ENCODE peak calls at places on chromosome 11, in seven cellular contexts. One of them, this sample, is unnamed.

GRCh38 chr11:439315-440064 is 2.3 kb downstream of the ANO9 start:
- DNase-seq in mucosa of gallbladder: no peak
- DNase-seq in amniotic stem cell: no peak
- DNase-seq in activated CD4-positive, alpha-beta T cell treated with anti-CD3 and anti-CD28 coated beads, Interleukin-2, amount 10 ng/mL, durations not matched to agents 7 days and 5 days: no peak
- DNase-seq in kidney tubule cell: no peak
- DNase-seq in psoas muscle: no peak
- DNase-seq in activated naive CD4-positive, alpha-beta T cell: no peak
- DNase-seq in this sample: no peak

GRCh38 chr11:45412033-45412432 is 125.9 kb upstream of the SYT13 start:
- DNase-seq in kidney tubule cell: no peak
- DNase-seq in activated naive CD4-positive, alpha-beta T cell: no peak
- DNase-seq in activated CD4-positive, alpha-beta T cell treated with anti-CD3 and anti-CD28 coated beads, Interleukin-2, amount 10 ng/mL, durations not matched to agents 7 days and 5 days: no peak
- DNase-seq in mucosa of gallbladder: no peak
- DNase-seq in amniotic stem cell: no peak
- DNase-seq in psoas muscle: no peak
- DNase-seq in this sample: no peak

GRCh38 chr11:15764948-15765347 is 591.4 kb downstream of the SOX6 start:
- DNase-seq in kidney tubule cell: peak
- DNase-seq in activated naive CD4-positive, alpha-beta T cell: no peak
- DNase-seq in psoas muscle: no peak
- DNase-seq in mucosa of gallbladder: no peak
- DNase-seq in activated CD4-positive, alpha-beta T cell treated with anti-CD3 and anti-CD28 coated beads, Interleukin-2, amount 10 ng/mL, durations not matched to agents 7 days and 5 days: no peak
- DNase-seq in amniotic stem cell: no peak
- DNase-seq in this sample: peak

GRCh38 chr11:69297926-69298777 is 4.2 kb downstream of the MYEOV start:
- DNase-seq in activated naive CD4-positive, alpha-beta T cell: no peak
- DNase-seq in mucosa of gallbladder: peak
- DNase-seq in psoas muscle: peak
- DNase-seq in kidney tubule cell: peak
- DNase-seq in activated CD4-positive, alpha-beta T cell treated with anti-CD3 and anti-CD28 coated beads, Interleukin-2, amount 10 ng/mL, durations not matched to agents 7 days and 5 days: peak
- DNase-seq in amniotic stem cell: peak
- DNase-seq in this sample: peak

GRCh38 chr11:68552542-68552941 is 92.0 kb downstream of the PPP6R3 start:
- DNase-seq in amniotic stem cell: no peak
- DNase-seq in activated naive CD4-positive, alpha-beta T cell: no peak
- DNase-seq in kidney tubule cell: no peak
- DNase-seq in psoas muscle: no peak
- DNase-seq in mucosa of gallbladder: no peak
- DNase-seq in activated CD4-positive, alpha-beta T cell treated with anti-CD3 and anti-CD28 coated beads, Interleukin-2, amount 10 ng/mL, durations not matched to agents 7 days and 5 days: no peak
- DNase-seq in this sample: no peak

GRCh38 chr11:124179311-124179710 is 3.8 kb upstream of the OR10D3 start:
- DNase-seq in amniotic stem cell: no peak
- DNase-seq in kidney tubule cell: no peak
- DNase-seq in psoas muscle: no peak
- DNase-seq in activated CD4-positive, alpha-beta T cell treated with anti-CD3 and anti-CD28 coated beads, Interleukin-2, amount 10 ng/mL, durations not matched to agents 7 days and 5 days: no peak
- DNase-seq in mucosa of gallbladder: no peak
- DNase-seq in activated naive CD4-positive, alpha-beta T cell: no peak
- DNase-seq in this sample: no peak

GRCh38 chr11:117010808-117011540 is 87.3 kb downstream of the SIK3 start:
- DNase-seq in activated naive CD4-positive, alpha-beta T cell: no peak
- DNase-seq in psoas muscle: no peak
- DNase-seq in mucosa of gallbladder: no peak
- DNase-seq in activated CD4-positive, alpha-beta T cell treated with anti-CD3 and anti-CD28 coated beads, Interleukin-2, amount 10 ng/mL, durations not matched to agents 7 days and 5 days: no peak
- DNase-seq in amniotic stem cell: peak
- DNase-seq in kidney tubule cell: peak
- DNase-seq in this sample: peak

GRCh38 chr11:60878245-60879101 is 11.1 kb downstream of the ZP1 start:
- DNase-seq in mucosa of gallbladder: no peak
- DNase-seq in kidney tubule cell: no peak
- DNase-seq in activated CD4-positive, alpha-beta T cell treated with anti-CD3 and anti-CD28 coated beads, Interleukin-2, amount 10 ng/mL, durations not matched to agents 7 days and 5 days: no peak
- DNase-seq in amniotic stem cell: no peak
- DNase-seq in psoas muscle: no peak
- DNase-seq in activated naive CD4-positive, alpha-beta T cell: no peak
- DNase-seq in this sample: no peak

GRCh38 chr11:43736502-43737193 is 56.1 kb downstream of the HSD17B12 start:
- DNase-seq in activated naive CD4-positive, alpha-beta T cell: no peak
- DNase-seq in kidney tubule cell: peak
- DNase-seq in mucosa of gallbladder: no peak
- DNase-seq in activated CD4-positive, alpha-beta T cell treated with anti-CD3 and anti-CD28 coated beads, Interleukin-2, amount 10 ng/mL, durations not matched to agents 7 days and 5 days: no peak
- DNase-seq in amniotic stem cell: peak
- DNase-seq in psoas muscle: no peak
- DNase-seq in this sample: peak

GRCh38 chr11:63905179-63905578 is 11.8 kb downstream of the RCOR2 start:
- DNase-seq in psoas muscle: no peak
- DNase-seq in amniotic stem cell: no peak
- DNase-seq in kidney tubule cell: no peak
- DNase-seq in mucosa of gallbladder: no peak
- DNase-seq in activated CD4-positive, alpha-beta T cell treated with anti-CD3 and anti-CD28 coated beads, Interleukin-2, amount 10 ng/mL, durations not matched to agents 7 days and 5 days: no peak
- DNase-seq in activated naive CD4-positive, alpha-beta T cell: no peak
- DNase-seq in this sample: no peak

GRCh38 chr11:45885921-45886721 is 670 bp downstream of the MAPK8IP1 start:
- DNase-seq in psoas muscle: no peak
- DNase-seq in activated CD4-positive, alpha-beta T cell treated with anti-CD3 and anti-CD28 coated beads, Interleukin-2, amount 10 ng/mL, durations not matched to agents 7 days and 5 days: no peak
- DNase-seq in amniotic stem cell: no peak
- DNase-seq in kidney tubule cell: no peak
- DNase-seq in activated naive CD4-positive, alpha-beta T cell: no peak
- DNase-seq in mucosa of gallbladder: no peak
- DNase-seq in this sample: no peak

GRCh38 chr11:94885133-94885532 is 88.2 kb downstream of the CWC15 start:
- DNase-seq in amniotic stem cell: no peak
- DNase-seq in psoas muscle: no peak
- DNase-seq in activated naive CD4-positive, alpha-beta T cell: no peak
- DNase-seq in mucosa of gallbladder: no peak
- DNase-seq in activated CD4-positive, alpha-beta T cell treated with anti-CD3 and anti-CD28 coated beads, Interleukin-2, amount 10 ng/mL, durations not matched to agents 7 days and 5 days: no peak
- DNase-seq in kidney tubule cell: peak
- DNase-seq in this sample: peak

GRCh38 chr11:65719887-65720236 is 736 bp downstream of the RNASEH2C start:
- DNase-seq in activated naive CD4-positive, alpha-beta T cell: no peak
- DNase-seq in amniotic stem cell: no peak
- DNase-seq in psoas muscle: peak
- DNase-seq in kidney tubule cell: peak
- DNase-seq in mucosa of gallbladder: no peak
- DNase-seq in activated CD4-positive, alpha-beta T cell treated with anti-CD3 and anti-CD28 coated beads, Interleukin-2, amount 10 ng/mL, durations not matched to agents 7 days and 5 days: peak
- DNase-seq in this sample: peak

GRCh38 chr11:74540270-74540669 is 46.7 kb upstream of the LIPT2 start:
- DNase-seq in amniotic stem cell: no peak
- DNase-seq in activated naive CD4-positive, alpha-beta T cell: no peak
- DNase-seq in activated CD4-positive, alpha-beta T cell treated with anti-CD3 and anti-CD28 coated beads, Interleukin-2, amount 10 ng/mL, durations not matched to agents 7 days and 5 days: no peak
- DNase-seq in kidney tubule cell: no peak
- DNase-seq in psoas muscle: no peak
- DNase-seq in mucosa of gallbladder: peak
- DNase-seq in this sample: no peak

GRCh38 chr11:12120031-12121008 is 9.9 kb downstream of the MICAL2 start:
- DNase-seq in mucosa of gallbladder: no peak
- DNase-seq in amniotic stem cell: no peak
- DNase-seq in activated naive CD4-positive, alpha-beta T cell: no peak
- DNase-seq in psoas muscle: no peak
- DNase-seq in kidney tubule cell: peak
- DNase-seq in activated CD4-positive, alpha-beta T cell treated with anti-CD3 and anti-CD28 coated beads, Interleukin-2, amount 10 ng/mL, durations not matched to agents 7 days and 5 days: no peak
- DNase-seq in this sample: no peak

GRCh38 chr11:112744041-112744440 is 217.2 kb upstream of the NCAM1 start:
- DNase-seq in psoas muscle: no peak
- DNase-seq in amniotic stem cell: no peak
- DNase-seq in activated naive CD4-positive, alpha-beta T cell: no peak
- DNase-seq in mucosa of gallbladder: no peak
- DNase-seq in activated CD4-positive, alpha-beta T cell treated with anti-CD3 and anti-CD28 coated beads, Interleukin-2, amount 10 ng/mL, durations not matched to agents 7 days and 5 days: no peak
- DNase-seq in kidney tubule cell: no peak
- DNase-seq in this sample: no peak

GRCh38 chr11:76240143-76240505 is 33.8 kb upstream of the WNT11 start:
- DNase-seq in amniotic stem cell: no peak
- DNase-seq in mucosa of gallbladder: no peak
- DNase-seq in kidney tubule cell: no peak
- DNase-seq in activated CD4-positive, alpha-beta T cell treated with anti-CD3 and anti-CD28 coated beads, Interleukin-2, amount 10 ng/mL, durations not matched to agents 7 days and 5 days: no peak
- DNase-seq in psoas muscle: no peak
- DNase-seq in activated naive CD4-positive, alpha-beta T cell: no peak
- DNase-seq in this sample: no peak

GRCh38 chr11:100753562-100753961 is 66.5 kb downstream of the ARHGAP42 start:
- DNase-seq in amniotic stem cell: no peak
- DNase-seq in activated naive CD4-positive, alpha-beta T cell: no peak
- DNase-seq in kidney tubule cell: no peak
- DNase-seq in activated CD4-positive, alpha-beta T cell treated with anti-CD3 and anti-CD28 coated beads, Interleukin-2, amount 10 ng/mL, durations not matched to agents 7 days and 5 days: no peak
- DNase-seq in mucosa of gallbladder: no peak
- DNase-seq in psoas muscle: no peak
- DNase-seq in this sample: no peak

GRCh38 chr11:11640152-11640551 is 18.3 kb upstream of the GALNT18 start:
- DNase-seq in activated CD4-positive, alpha-beta T cell treated with anti-CD3 and anti-CD28 coated beads, Interleukin-2, amount 10 ng/mL, durations not matched to agents 7 days and 5 days: no peak
- DNase-seq in activated naive CD4-positive, alpha-beta T cell: no peak
- DNase-seq in psoas muscle: no peak
- DNase-seq in amniotic stem cell: no peak
- DNase-seq in kidney tubule cell: no peak
- DNase-seq in mucosa of gallbladder: no peak
- DNase-seq in this sample: no peak

GRCh38 chr11:133753150-133753549 is 92.2 kb downstream of the SPATA19 start:
- DNase-seq in activated naive CD4-positive, alpha-beta T cell: no peak
- DNase-seq in kidney tubule cell: no peak
- DNase-seq in activated CD4-positive, alpha-beta T cell treated with anti-CD3 and anti-CD28 coated beads, Interleukin-2, amount 10 ng/mL, durations not matched to agents 7 days and 5 days: no peak
- DNase-seq in mucosa of gallbladder: no peak
- DNase-seq in amniotic stem cell: no peak
- DNase-seq in psoas muscle: no peak
- DNase-seq in this sample: no peak

GRCh38 chr11:79959318-79959717 is 518.5 kb upstream of the TENM4 start:
- DNase-seq in activated naive CD4-positive, alpha-beta T cell: no peak
- DNase-seq in activated CD4-positive, alpha-beta T cell treated with anti-CD3 and anti-CD28 coated beads, Interleukin-2, amount 10 ng/mL, durations not matched to agents 7 days and 5 days: no peak
- DNase-seq in psoas muscle: no peak
- DNase-seq in amniotic stem cell: no peak
- DNase-seq in mucosa of gallbladder: no peak
- DNase-seq in kidney tubule cell: no peak
- DNase-seq in this sample: no peak

GRCh38 chr11:59523541-59523940 is 12.2 kb downstream of the OR4D9 start:
- DNase-seq in mucosa of gallbladder: no peak
- DNase-seq in amniotic stem cell: no peak
- DNase-seq in psoas muscle: no peak
- DNase-seq in activated CD4-positive, alpha-beta T cell treated with anti-CD3 and anti-CD28 coated beads, Interleukin-2, amount 10 ng/mL, durations not matched to agents 7 days and 5 days: no peak
- DNase-seq in activated naive CD4-positive, alpha-beta T cell: no peak
- DNase-seq in kidney tubule cell: no peak
- DNase-seq in this sample: no peak

GRCh38 chr11:13076961-13077360 is 67.8 kb downstream of the RASSF10 start:
- DNase-seq in activated naive CD4-positive, alpha-beta T cell: no peak
- DNase-seq in mucosa of gallbladder: no peak
- DNase-seq in psoas muscle: no peak
- DNase-seq in kidney tubule cell: peak
- DNase-seq in activated CD4-positive, alpha-beta T cell treated with anti-CD3 and anti-CD28 coated beads, Interleukin-2, amount 10 ng/mL, durations not matched to agents 7 days and 5 days: no peak
- DNase-seq in amniotic stem cell: no peak
- DNase-seq in this sample: peak

GRCh38 chr11:100684101-100685065 is 2.7 kb upstream of the ARHGAP42 start:
- DNase-seq in activated naive CD4-positive, alpha-beta T cell: no peak
- DNase-seq in amniotic stem cell: no peak
- DNase-seq in mucosa of gallbladder: no peak
- DNase-seq in psoas muscle: no peak
- DNase-seq in kidney tubule cell: peak
- DNase-seq in activated CD4-positive, alpha-beta T cell treated with anti-CD3 and anti-CD28 coated beads, Interleukin-2, amount 10 ng/mL, durations not matched to agents 7 days and 5 days: no peak
- DNase-seq in this sample: peak

GRCh38 chr11:45045692-45046471 is 95.2 kb upstream of the TP53I11 start:
- DNase-seq in activated CD4-positive, alpha-beta T cell treated with anti-CD3 and anti-CD28 coated beads, Interleukin-2, amount 10 ng/mL, durations not matched to agents 7 days and 5 days: no peak
- DNase-seq in kidney tubule cell: peak
- DNase-seq in amniotic stem cell: no peak
- DNase-seq in mucosa of gallbladder: peak
- DNase-seq in activated naive CD4-positive, alpha-beta T cell: no peak
- DNase-seq in psoas muscle: peak
- DNase-seq in this sample: peak

GRCh38 chr11:100930185-100930778 is 199.3 kb downstream of the PGR start:
- DNase-seq in amniotic stem cell: peak
- DNase-seq in kidney tubule cell: peak
- DNase-seq in activated CD4-positive, alpha-beta T cell treated with anti-CD3 and anti-CD28 coated beads, Interleukin-2, amount 10 ng/mL, durations not matched to agents 7 days and 5 days: no peak
- DNase-seq in psoas muscle: no peak
- DNase-seq in activated naive CD4-positive, alpha-beta T cell: no peak
- DNase-seq in mucosa of gallbladder: no peak
- DNase-seq in this sample: peak

GRCh38 chr11:2689551-2690260 is 10.1 kb downstream of the KCNQ1OT1 start:
- DNase-seq in amniotic stem cell: no peak
- DNase-seq in kidney tubule cell: no peak
- DNase-seq in psoas muscle: no peak
- DNase-seq in activated CD4-positive, alpha-beta T cell treated with anti-CD3 and anti-CD28 coated beads, Interleukin-2, amount 10 ng/mL, durations not matched to agents 7 days and 5 days: no peak
- DNase-seq in activated naive CD4-positive, alpha-beta T cell: no peak
- DNase-seq in mucosa of gallbladder: no peak
- DNase-seq in this sample: no peak

GRCh38 chr11:126824035-126824607 is 176.4 kb downstream of the KIRREL3 start:
- DNase-seq in activated CD4-positive, alpha-beta T cell treated with anti-CD3 and anti-CD28 coated beads, Interleukin-2, amount 10 ng/mL, durations not matched to agents 7 days and 5 days: no peak
- DNase-seq in mucosa of gallbladder: peak
- DNase-seq in activated naive CD4-positive, alpha-beta T cell: no peak
- DNase-seq in kidney tubule cell: no peak
- DNase-seq in amniotic stem cell: no peak
- DNase-seq in psoas muscle: no peak
- DNase-seq in this sample: no peak

GRCh38 chr11:112961146-112961668 is at the start of gene NCAM1:
- DNase-seq in activated naive CD4-positive, alpha-beta T cell: no peak
- DNase-seq in activated CD4-positive, alpha-beta T cell treated with anti-CD3 and anti-CD28 coated beads, Interleukin-2, amount 10 ng/mL, durations not matched to agents 7 days and 5 days: peak
- DNase-seq in amniotic stem cell: no peak
- DNase-seq in kidney tubule cell: peak
- DNase-seq in mucosa of gallbladder: peak
- DNase-seq in psoas muscle: peak
- DNase-seq in this sample: peak

GRCh38 chr11:18792066-18792591 is 531 bp upstream of the PTPN5 start:
- DNase-seq in amniotic stem cell: no peak
- DNase-seq in kidney tubule cell: no peak
- DNase-seq in mucosa of gallbladder: no peak
- DNase-seq in activated naive CD4-positive, alpha-beta T cell: no peak
- DNase-seq in activated CD4-positive, alpha-beta T cell treated with anti-CD3 and anti-CD28 coated beads, Interleukin-2, amount 10 ng/mL, durations not matched to agents 7 days and 5 days: no peak
- DNase-seq in psoas muscle: no peak
- DNase-seq in this sample: peak

GRCh38 chr11:67119577-67120391 is 721 bp downstream of the KDM2A start:
- DNase-seq in mucosa of gallbladder: no peak
- DNase-seq in amniotic stem cell: no peak
- DNase-seq in kidney tubule cell: peak
- DNase-seq in activated CD4-positive, alpha-beta T cell treated with anti-CD3 and anti-CD28 coated beads, Interleukin-2, amount 10 ng/mL, durations not matched to agents 7 days and 5 days: peak
- DNase-seq in psoas muscle: peak
- DNase-seq in activated naive CD4-positive, alpha-beta T cell: no peak
- DNase-seq in this sample: peak